ENCODE peak calls at places on chromosomes 5 and 9, in ten cellular contexts. H is NB4, L is ovary, D is sigmoid colon, P is A549, F is H54, Z is Peyer's patch, S is GM12891, M is stomach, K is transverse colon. O is an unnamed sample.

GRCh38 chr5:52878671-52879070 is 91.0 kb downstream of the ITGA1 start:
- DNase-seq in M (no peak), L (no peak), K (no peak), F (no peak), H (no peak), S (no peak), D (no peak), Z (no peak), P (no peak), O (no peak)

GRCh38 chr9:130243015-130243881 is 22.3 kb upstream of the HMCN2 start:
- DNase-seq in F (no peak), D (peak), H (peak), M (peak), K (peak), Z (peak), S (peak), L (peak), P (peak), O (peak)

GRCh38 chr5:109374625-109375024 is 35.1 kb downstream of the PJA2 start:
- DNase-seq in K (no peak), H (no peak), P (no peak), L (no peak), F (no peak), M (no peak), D (no peak), Z (no peak), S (no peak), O (no peak)

GRCh38 chr5:37637165-37637845 is 202.5 kb downstream of the GDNF start:
- DNase-seq in H (no peak), S (no peak), D (no peak), M (no peak), P (peak), K (no peak), L (no peak), Z (no peak), F (no peak), O (no peak)

GRCh38 chr5:165940541-165940940 is 2350.9 kb upstream of the WWC1 start:
- DNase-seq in Z (no peak), L (no peak), K (no peak), S (no peak), P (no peak), D (no peak), M (no peak), H (no peak), F (no peak), O (no peak)

GRCh38 chr9:97504381-97505216 is 3.1 kb downstream of the TMOD1 start:
- DNase-seq in P (no peak), M (no peak), Z (no peak), L (no peak), K (no peak), D (no peak), H (no peak), S (no peak), F (no peak), O (peak)

GRCh38 chr5:132446621-132447020 is 44.0 kb downstream of the IRF1 start:
- DNase-seq in F (no peak), P (no peak), M (peak), S (no peak), H (no peak), K (peak), Z (peak), D (peak), L (peak), O (peak)

GRCh38 chr9:135745686-135746324 is 43.8 kb downstream of the KCNT1 start:
- DNase-seq in Z (no peak), H (no peak), P (no peak), K (no peak), D (no peak), L (no peak), F (no peak), M (no peak), S (no peak), O (no peak)

GRCh38 chr5:51345106-51345505 is 38.1 kb upstream of the ISL1 start:
- DNase-seq in H (no peak), S (no peak), L (no peak), F (no peak), D (no peak), M (no peak), K (no peak), P (no peak), Z (no peak), O (no peak)

GRCh38 chr9:2413196-2413840 is 208.3 kb upstream of the VLDLR start:
- DNase-seq in H (no peak), D (no peak), K (no peak), M (no peak), F (no peak), P (no peak), S (no peak), Z (no peak), L (no peak), O (peak)

GRCh38 chr5:174503461-174504265 is 220.7 kb upstream of the MSX2 start:
- DNase-seq in F (peak), D (no peak), M (peak), Z (peak), P (peak), H (peak), K (peak), S (no peak), L (no peak), O (peak)

GRCh38 chr9:133563286-133564213 is 29.0 kb downstream of the ADAMTSL2 start:
- DNase-seq in S (no peak), H (no peak), D (peak), L (no peak), F (no peak), P (peak), M (no peak), Z (peak), K (peak), O (no peak)

GRCh38 chr5:154444559-154445421 is 1.0 kb upstream of the SAP30L start:
- DNase-seq in M (no peak), D (no peak), L (peak), H (peak), K (peak), Z (peak), P (peak), S (peak), F (no peak), O (peak)

GRCh38 chr5:28576022-28576421 is 1537.6 kb upstream of the CDH9 start:
- DNase-seq in F (no peak), M (no peak), Z (no peak), L (no peak), S (no peak), K (no peak), P (peak), D (no peak), H (peak), O (no peak)

GRCh38 chr5:179187681-179188575 is 127.8 kb downstream of the ZNF354C start:
- DNase-seq in D (no peak), S (no peak), M (no peak), L (no peak), H (no peak), F (no peak), Z (no peak), P (no peak), K (no peak), O (no peak)

GRCh38 chr9:96686638-96687335 is 31.7 kb upstream of the PRXL2C start:
- DNase-seq in S (peak), D (peak), F (no peak), H (no peak), M (peak), L (peak), K (peak), P (peak), Z (peak), O (peak)

GRCh38 chr5:135497971-135498661 is 37.6 kb downstream of the NEUROG1 start:
- DNase-seq in M (no peak), F (no peak), S (no peak), K (no peak), H (no peak), L (no peak), P (no peak), D (no peak), Z (no peak), O (no peak)

GRCh38 chr5:157471709-157472108 is 11.7 kb downstream of the NIPAL4 start:
- DNase-seq in K (no peak), Z (no peak), L (no peak), F (peak), P (peak), S (no peak), D (no peak), M (no peak), H (peak), O (no peak)

GRCh38 chr5:7394889-7395431 is 978 bp upstream of the ADCY2 start:
- DNase-seq in P (no peak), F (no peak), L (peak), Z (no peak), H (no peak), D (no peak), K (no peak), M (no peak), S (no peak), O (no peak)

GRCh38 chr9:1604942-1605560 is 410.1 kb upstream of the SMARCA2 start:
- DNase-seq in F (peak), S (peak), M (no peak), H (peak), P (peak), K (no peak), D (no peak), Z (no peak), L (no peak), O (no peak)

GRCh38 chr5:137778772-137779564 is 24.8 kb upstream of the HNRNPA0 start:
- DNase-seq in H (peak), Z (no peak), P (peak), S (no peak), F (no peak), M (no peak), K (no peak), L (no peak), D (no peak), O (no peak)

GRCh38 chr5:16856531-16856930 is 79.6 kb downstream of the MYO10 start:
- DNase-seq in M (no peak), L (no peak), Z (no peak), P (peak), K (no peak), F (peak), S (no peak), H (peak), D (no peak), O (no peak)

GRCh38 chr5:98109561-98110006 is 663.9 kb upstream of the RGMB start:
- DNase-seq in M (no peak), D (no peak), F (no peak), Z (no peak), H (no peak), P (no peak), S (no peak), L (no peak), K (no peak), O (no peak)

GRCh38 chr5:82591021-82591515 is 312.9 kb upstream of the RPS23 start:
- DNase-seq in P (no peak), D (no peak), H (no peak), Z (no peak), L (no peak), F (no peak), M (no peak), K (no peak), S (no peak), O (no peak)

GRCh38 chr9:131959056-131959455 is 120.6 kb downstream of the MED27 start:
- DNase-seq in F (no peak), K (no peak), H (no peak), S (no peak), D (no peak), M (no peak), P (no peak), L (no peak), Z (no peak), O (no peak)

GRCh38 chr9:131961496-131961880 is 118.2 kb downstream of the MED27 start:
- DNase-seq in K (no peak), Z (no peak), F (no peak), D (no peak), H (no peak), S (no peak), P (no peak), M (no peak), L (no peak), O (no peak)

GRCh38 chr9:131959887-131960286 is 119.8 kb downstream of the MED27 start:
- DNase-seq in S (no peak), F (no peak), K (no peak), Z (no peak), M (no peak), L (no peak), H (no peak), D (no peak), P (no peak), O (no peak)

GRCh38 chr9:131960311-131960710 is 119.4 kb downstream of the MED27 start:
- DNase-seq in Z (no peak), L (no peak), F (peak), M (no peak), K (no peak), S (no peak), P (no peak), H (no peak), D (no peak), O (no peak)

GRCh38 chr9:131960805-131961495 is 118.7 kb downstream of the MED27 start:
- DNase-seq in Z (no peak), P (no peak), F (no peak), K (no peak), L (no peak), S (no peak), D (no peak), H (no peak), M (no peak), O (no peak)
- TF ChIP-seq POLR2A in Z (no peak), P (no peak), F (no peak), K (no peak), L (no peak), S (no peak), D (no peak), H (no peak), M (no peak), O (no peak)

GRCh38 chr5:78597068-78597857 is 51.3 kb downstream of the LHFPL2 start:
- DNase-seq in M (no peak), D (no peak), Z (no peak), L (no peak), F (no peak), S (no peak), K (no peak), P (peak), H (peak), O (no peak)

GRCh38 chr5:78598973-78599372 is 49.6 kb downstream of the LHFPL2 start:
- DNase-seq in K (no peak), S (no peak), Z (no peak), L (no peak), P (no peak), F (no peak), H (no peak), M (no peak), D (no peak), O (no peak)

GRCh38 chr5:78594946-78595921 is 53.3 kb downstream of the LHFPL2 start:
- DNase-seq in M (no peak), L (peak), H (peak), S (no peak), F (peak), Z (peak), P (peak), K (peak), D (peak), O (peak)

GRCh38 chr5:78600656-78601452 is 47.7 kb downstream of the LHFPL2 start:
- DNase-seq in P (peak), K (no peak), S (no peak), Z (no peak), D (no peak), F (no peak), H (no peak), L (no peak), M (no peak), O (no peak)

GRCh38 chr5:78597858-78598415 is 50.6 kb downstream of the LHFPL2 start:
- DNase-seq in D (no peak), F (no peak), Z (no peak), K (no peak), H (no peak), P (no peak), L (no peak), M (no peak), S (no peak), O (no peak)
- TF ChIP-seq POLR2A in D (no peak), F (no peak), Z (no peak), K (no peak), H (no peak), P (no peak), L (no peak), M (no peak), S (no peak), O (no peak)

GRCh38 chr5:42948961-42949347 is 91.2 kb downstream of the ANXA2R start:
- DNase-seq in P (no peak), S (no peak), Z (no peak), H (no peak), M (no peak), L (no peak), F (no peak), D (no peak), K (no peak), O (no peak)

GRCh38 chr5:42950466-42951168 is 89.5 kb downstream of the ANXA2R start:
- DNase-seq in S (peak), Z (peak), H (peak), F (peak), L (peak), M (peak), P (peak), K (peak), D (peak), O (peak)

GRCh38 chr5:42950091-42950465 is 90.0 kb downstream of the ANXA2R start:
- DNase-seq in Z (no peak), F (no peak), P (no peak), H (no peak), K (no peak), D (no peak), L (no peak), M (no peak), S (no peak), O (no peak)

GRCh38 chr5:42951169-42951846 is 88.8 kb downstream of the ANXA2R start:
- DNase-seq in H (peak), Z (peak), L (peak), S (peak), K (peak), D (no peak), F (no peak), P (no peak), M (peak), O (no peak)

GRCh38 chr5:42949348-42950090 is 90.6 kb downstream of the ANXA2R start:
- DNase-seq in Z (peak), P (peak), H (peak), D (peak), M (peak), K (peak), S (peak), L (no peak), F (peak), O (no peak)
- TF ChIP-seq POLR2A in Z (no peak), P (no peak), H (peak), D (no peak), M (no peak), K (peak), S (no peak), L (no peak), F (peak), O (no peak)

GRCh38 chr5:41112486-41113455 is 41.6 kb upstream of the MROH2B start:
- DNase-seq in L (no peak), H (no peak), Z (no peak), M (no peak), P (no peak), K (no peak), F (no peak), S (no peak), D (peak), O (no peak)

DNA sequence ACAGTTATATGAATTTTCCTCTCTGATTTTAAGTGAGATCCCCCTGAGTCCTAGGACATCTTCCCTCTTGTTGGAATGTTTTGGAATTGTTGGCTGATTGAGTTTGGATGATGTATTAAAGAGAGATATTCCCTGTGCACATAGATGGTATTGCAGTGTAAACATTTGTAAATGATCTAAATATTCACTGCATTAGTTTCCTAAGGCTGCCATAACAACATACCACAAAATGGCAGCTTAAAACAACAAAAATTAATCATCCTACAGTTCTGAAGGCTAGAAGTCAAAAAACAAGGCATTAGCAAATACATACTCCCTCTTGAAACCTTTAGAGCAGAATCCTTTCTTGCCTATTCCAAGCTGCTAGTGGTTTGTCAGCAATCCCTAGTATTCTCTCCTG is 38.0 kb upstream of the MROH2B start:
- DNase-seq in L (no peak), F (no peak), P (no peak), S (no peak), K (no peak), Z (no peak), H (no peak), M (no peak), D (no peak), O (no peak)
- TF ChIP-seq POLR2A in L (no peak), F (no peak), P (no peak), S (no peak), K (no peak), Z (no peak), H (no peak), M (no peak), D (no peak), O (no peak)

GRCh38 chr5:1347571-1347970 is 2.7 kb upstream of the CLPTM1L start:
- DNase-seq in M (no peak), H (peak), F (no peak), P (no peak), S (no peak), Z (no peak), K (no peak), D (no peak), L (no peak), O (no peak)

GRCh38 chr5:1346627-1347440 is 1.9 kb upstream of the CLPTM1L start:
- DNase-seq in S (no peak), F (no peak), M (no peak), Z (no peak), L (no peak), D (no peak), P (no peak), K (no peak), H (peak), O (no peak)

GRCh38 chr5:1344975-1345838 is at the start of gene CLPTM1L:
- DNase-seq in M (peak), K (peak), L (peak), D (peak), S (peak), P (peak), Z (peak), H (peak), F (peak), O (peak)

GRCh38 chr5:1343931-1344901 is 683 bp downstream of the CLPTM1L start:
- DNase-seq in P (no peak), Z (no peak), M (no peak), H (peak), D (no peak), S (no peak), K (no peak), F (no peak), L (peak), O (peak)

DNA sequence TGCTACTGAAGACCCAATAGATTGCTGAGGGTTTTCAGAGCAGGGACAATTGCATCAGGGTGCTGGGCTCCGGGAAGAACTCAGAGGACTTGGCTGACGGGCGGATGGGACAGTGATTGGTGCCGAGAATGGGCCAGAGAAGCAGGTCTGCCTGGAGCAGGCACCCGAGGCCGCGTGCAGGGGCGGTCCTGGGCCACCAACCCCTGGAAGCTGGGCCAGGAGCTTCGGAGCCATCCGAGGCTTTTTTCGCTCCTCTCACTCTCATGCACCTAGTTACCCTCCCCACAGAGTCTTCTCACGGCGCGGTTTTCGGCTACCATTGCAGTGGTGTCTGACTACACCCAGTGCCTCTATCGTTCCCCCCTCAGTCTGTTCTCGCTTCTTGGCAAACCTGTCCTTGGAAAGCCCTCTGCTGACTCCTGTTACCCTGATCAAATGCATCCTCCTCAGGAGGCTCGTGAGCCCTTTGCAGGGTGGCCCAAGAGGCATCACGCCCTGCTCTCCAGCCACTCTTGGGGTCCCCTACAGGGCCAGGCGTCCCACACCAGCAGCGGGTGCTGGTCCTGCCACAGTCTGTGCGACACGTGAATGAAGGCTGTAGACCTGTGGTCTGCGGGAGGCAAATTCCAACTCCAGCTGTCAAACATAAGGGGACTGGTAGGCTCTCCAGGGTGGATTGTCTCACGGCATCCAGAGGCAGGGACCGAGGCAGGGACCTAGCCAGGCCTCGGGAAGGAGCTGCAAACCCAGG is 1.2 kb upstream of the CLPTM1L start:
- DNase-seq in D (no peak), S (no peak), M (no peak), L (no peak), H (no peak), F (no peak), Z (no peak), P (no peak), K (no peak), O (no peak)
- TF ChIP-seq POLR2A in D (no peak), S (no peak), M (no peak), L (no peak), H (no peak), F (no peak), Z (no peak), P (peak), K (no peak), O (no peak)

DNA sequence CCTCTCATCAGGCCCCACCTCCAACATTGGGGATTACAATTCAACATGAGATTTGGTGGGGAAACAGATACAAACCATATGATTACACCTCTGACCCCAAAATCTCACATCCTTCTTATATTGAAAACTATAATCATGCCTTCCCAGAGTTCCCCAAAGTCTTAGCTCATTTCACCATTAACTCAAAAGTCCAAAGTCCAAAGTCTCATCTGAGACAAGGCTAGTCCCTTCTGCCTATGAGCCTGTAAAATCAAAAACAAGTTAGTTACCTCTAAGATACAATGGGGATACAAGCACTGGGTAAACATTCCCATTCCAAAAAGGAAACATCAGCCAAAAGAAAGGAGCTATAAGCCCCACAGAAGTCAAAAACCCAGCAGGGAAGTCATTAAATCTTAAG is 26.8 kb upstream of the ARSB start:
- DNase-seq in S (no peak), K (no peak), P (no peak), D (no peak), Z (no peak), M (no peak), F (no peak), H (no peak), L (no peak), O (no peak)
- TF ChIP-seq POLR2A in S (no peak), K (no peak), P (no peak), D (no peak), Z (no peak), M (no peak), F (no peak), H (no peak), L (no peak), O (no peak)